ENCODE peak calls at places on chromosomes 16 and 17, in four cellular contexts. X is HepG2, O is K562, H is GM12891. C is an unnamed sample.

GRCh38 chr17:57948555-57949420 is 6.4 kb downstream of the CUEDC1 start:
- DNase-seq in X (no peak), O (no peak), H (no peak), C (no peak)

GRCh38 chr17:39252788-39253460 is 27.2 kb upstream of the STAC2 start:
- DNase-seq in X (no peak), O (no peak), H (no peak), C (no peak)

GRCh38 chr17:71251936-71252335 is 868.9 kb upstream of the SOX9 start:
- DNase-seq in X (no peak), O (no peak), H (no peak), C (no peak)

GRCh38 chr17:46159686-46160085 is 33.5 kb downstream of the KANSL1 start:
- DNase-seq in X (no peak), O (no peak), H (no peak), C (no peak)

GRCh38 chr17:79621151-79621940 is 10.5 kb upstream of the RBFOX3 start:
- DNase-seq in X (no peak), O (no peak), H (no peak), C (no peak)

GRCh38 chr17:16040710-16041251 is 41.2 kb downstream of the TTC19 start:
- DNase-seq in X (peak), O (no peak), H (no peak), C (no peak)

GRCh38 chr16:53913920-53914319 is 210.0 kb downstream of the FTO start:
- DNase-seq in X (no peak), O (no peak), H (no peak), C (no peak)

GRCh38 chr17:59342681-59343127 is 11.2 kb downstream of the YPEL2 start:
- DNase-seq in X (no peak), O (no peak), H (no peak), C (no peak)

GRCh38 chr16:56332464-56333079 is 92.8 kb downstream of the AMFR start:
- DNase-seq in X (peak), O (peak), H (no peak), C (no peak)

GRCh38 chr16:79131676-79132075 is 468.9 kb downstream of the MAF start:
- DNase-seq in X (no peak), O (no peak), H (no peak), C (no peak)
- TF ChIP-seq POLR2A in X (no peak), O (no peak), H (no peak), C (no peak)

DNA sequence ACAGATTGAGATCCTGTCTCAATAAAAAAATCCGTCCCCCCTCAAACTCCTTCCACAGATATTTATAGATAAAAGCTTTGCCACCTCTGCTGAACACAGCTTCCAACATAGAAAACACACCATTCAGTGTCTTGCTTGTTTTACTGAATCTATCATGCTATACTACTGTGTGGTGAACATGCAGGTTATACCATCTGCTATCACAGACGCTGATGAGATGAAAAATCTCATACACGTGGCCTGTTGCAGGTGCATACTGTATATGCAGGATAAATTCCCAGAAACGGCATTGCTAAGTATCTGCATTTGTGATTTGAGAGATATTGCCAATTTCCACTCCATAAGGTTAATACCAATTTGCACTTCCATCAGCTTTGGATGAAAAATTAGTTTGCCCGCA is 30.4 kb upstream of the IL34 start:
- DNase-seq in X (no peak), O (no peak), H (no peak), C (no peak)
- TF ChIP-seq POLR2AphosphoS5 in X (no peak), O (no peak), H (no peak), C (no peak)

DNA sequence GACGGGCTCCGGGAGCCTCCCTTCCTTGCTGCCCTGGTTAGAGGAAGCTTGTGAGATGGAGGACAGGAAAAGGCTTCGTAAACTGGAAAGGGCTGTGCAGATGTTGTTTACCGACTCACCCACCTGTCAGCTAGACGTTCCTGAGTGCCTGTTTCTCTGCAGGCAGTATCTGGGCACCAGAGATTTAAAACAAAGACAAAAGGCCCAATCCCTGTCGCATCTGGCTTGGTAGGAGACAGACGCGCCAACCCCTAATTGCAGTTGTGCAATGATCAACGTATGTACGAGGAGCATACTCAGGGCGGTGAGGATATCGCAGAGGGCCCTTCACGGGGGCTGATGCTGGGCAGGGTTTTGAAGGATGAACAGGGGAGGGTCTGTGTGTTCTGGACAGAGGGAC is 77.2 kb downstream of the RAI1 start:
- DNase-seq in X (no peak), O (no peak), H (no peak), C (no peak)
- TF ChIP-seq TAF1 in X (no peak), O (no peak), H (no peak), C (no peak)

DNA sequence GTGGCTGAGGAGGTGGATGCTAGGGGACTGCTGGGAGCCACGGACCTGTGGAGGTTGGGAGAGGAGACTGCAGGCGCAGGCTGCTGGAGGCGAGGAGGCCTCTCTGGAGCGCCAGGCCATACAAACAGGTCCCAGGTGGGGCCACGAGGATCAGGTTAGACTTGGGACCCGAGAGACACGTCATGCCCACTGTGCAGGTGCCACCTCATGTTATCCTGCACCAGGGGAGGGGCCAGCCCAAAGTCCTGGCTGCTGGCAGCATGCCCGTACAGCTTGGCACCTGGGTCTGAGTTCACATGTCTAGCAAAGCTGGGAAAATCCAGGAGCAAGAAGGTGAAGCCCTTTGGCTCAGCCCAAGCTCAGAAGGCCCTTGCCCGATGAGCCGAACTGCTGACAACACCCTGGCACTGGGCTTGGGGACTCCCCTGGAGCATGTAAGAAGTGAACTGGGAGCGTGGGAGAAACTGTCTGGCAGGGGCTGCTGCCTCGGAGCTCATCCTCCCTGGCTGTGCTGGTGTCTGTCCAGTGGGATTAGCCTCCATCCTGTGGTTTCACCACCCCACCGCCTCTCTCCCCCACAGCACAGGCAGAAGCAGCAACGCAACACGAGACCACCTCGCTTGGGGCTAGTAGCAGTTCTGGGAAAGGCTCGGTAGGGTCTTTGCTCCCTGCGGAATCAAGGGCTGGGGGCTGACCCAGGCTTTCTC is 5.3 kb downstream of the ARHGDIA start:
- DNase-seq in X (peak), O (no peak), H (no peak), C (no peak)
- TF ChIP-seq POLR2A in X (peak), O (no peak), H (peak), C (peak)

C was measured in GM12892.